ENCODE peak calls at places on chromosomes 4 and X, in six cellular contexts. One of them, this sample, is unnamed.

GRCh38 chr4:78749972-78750727 is 26.0 kb upstream of the BMP2K start:
- DNase-seq in heart right ventricle: no peak
- DNase-seq in Panc1: no peak
- DNase-seq in astrocyte of the spinal cord: no peak
- DNase-seq in AG10803: peak
- DNase-seq in mucosa of descending colon: no peak
- DNase-seq in this sample: peak

GRCh38 chr4:146095091-146095690 is 80.3 kb upstream of the LSM6 start:
- DNase-seq in astrocyte of the spinal cord: peak
- DNase-seq in Panc1: peak
- DNase-seq in mucosa of descending colon: no peak
- DNase-seq in AG10803: peak
- DNase-seq in heart right ventricle: peak
- DNase-seq in this sample: peak

GRCh38 chr4:75722417-75722816 is 2.0 kb upstream of the USO1 start:
- DNase-seq in AG10803: no peak
- DNase-seq in Panc1: no peak
- DNase-seq in heart right ventricle: no peak
- DNase-seq in mucosa of descending colon: no peak
- DNase-seq in astrocyte of the spinal cord: no peak
- DNase-seq in this sample: no peak

GRCh38 chr4:532588-533317 is 33.7 kb downstream of the PIGG start:
- DNase-seq in astrocyte of the spinal cord: no peak
- DNase-seq in heart right ventricle: no peak
- DNase-seq in Panc1: no peak
- DNase-seq in mucosa of descending colon: no peak
- DNase-seq in AG10803: no peak
- DNase-seq in this sample: no peak

GRCh38 chr4:16897991-16898827 is at the start of gene LDB2:
- DNase-seq in astrocyte of the spinal cord: peak
- DNase-seq in heart right ventricle: peak
- DNase-seq in mucosa of descending colon: peak
- DNase-seq in Panc1: no peak
- DNase-seq in AG10803: peak
- DNase-seq in this sample: peak

GRCh38 chrX:134171661-134172587 is 65.1 kb upstream of the CCDC160 start:
- DNase-seq in heart right ventricle: peak
- DNase-seq in AG10803: no peak
- DNase-seq in mucosa of descending colon: peak
- DNase-seq in Panc1: no peak
- DNase-seq in astrocyte of the spinal cord: no peak
- DNase-seq in this sample: peak

GRCh38 chrX:120446503-120446902 is 22.6 kb downstream of the LAMP2 start:
- DNase-seq in Panc1: no peak
- DNase-seq in astrocyte of the spinal cord: peak
- DNase-seq in heart right ventricle: no peak
- DNase-seq in AG10803: peak
- DNase-seq in mucosa of descending colon: no peak
- DNase-seq in this sample: peak

GRCh38 chrX:40189018-40189417 is 91.3 kb upstream of the BCOR start:
- DNase-seq in AG10803: peak
- DNase-seq in mucosa of descending colon: no peak
- DNase-seq in astrocyte of the spinal cord: no peak
- DNase-seq in heart right ventricle: no peak
- DNase-seq in Panc1: no peak
- DNase-seq in this sample: peak

GRCh38 chr4:113574636-113575103 is 186.9 kb downstream of the CAMK2D start:
- DNase-seq in AG10803: peak
- DNase-seq in heart right ventricle: no peak
- DNase-seq in mucosa of descending colon: no peak
- DNase-seq in astrocyte of the spinal cord: peak
- DNase-seq in Panc1: no peak
- DNase-seq in this sample: peak

GRCh38 chr4:3516836-3517730 is 15.1 kb downstream of the LRPAP1 start:
- DNase-seq in AG10803: no peak
- DNase-seq in heart right ventricle: no peak
- DNase-seq in astrocyte of the spinal cord: no peak
- DNase-seq in Panc1: no peak
- DNase-seq in mucosa of descending colon: peak
- DNase-seq in this sample: no peak

GRCh38 chr4:54217642-54218486 is 11.2 kb upstream of the PDGFRA start:
- DNase-seq in AG10803: peak
- DNase-seq in Panc1: peak
- DNase-seq in astrocyte of the spinal cord: peak
- DNase-seq in mucosa of descending colon: peak
- DNase-seq in heart right ventricle: peak
- DNase-seq in this sample: peak

GRCh38 chr4:6192245-6192644 is 8.1 kb downstream of the JAKMIP1 start:
- DNase-seq in AG10803: no peak
- DNase-seq in astrocyte of the spinal cord: no peak
- DNase-seq in mucosa of descending colon: no peak
- DNase-seq in heart right ventricle: no peak
- DNase-seq in Panc1: no peak
- DNase-seq in this sample: no peak

GRCh38 chr4:185318679-185319078 is 77.0 kb downstream of the LRP2BP start:
- DNase-seq in AG10803: no peak
- DNase-seq in mucosa of descending colon: no peak
- DNase-seq in astrocyte of the spinal cord: peak
- DNase-seq in Panc1: no peak
- DNase-seq in heart right ventricle: no peak
- DNase-seq in this sample: peak

GRCh38 chr4:185312699-185313098 is 83.0 kb downstream of the LRP2BP start:
- DNase-seq in Panc1: no peak
- DNase-seq in heart right ventricle: no peak
- DNase-seq in astrocyte of the spinal cord: no peak
- DNase-seq in mucosa of descending colon: no peak
- DNase-seq in AG10803: no peak
- DNase-seq in this sample: peak

GRCh38 chr4:185322805-185323204 is 72.9 kb downstream of the LRP2BP start:
- DNase-seq in heart right ventricle: no peak
- DNase-seq in Panc1: no peak
- DNase-seq in AG10803: no peak
- DNase-seq in mucosa of descending colon: no peak
- DNase-seq in astrocyte of the spinal cord: no peak
- DNase-seq in this sample: no peak

DNA sequence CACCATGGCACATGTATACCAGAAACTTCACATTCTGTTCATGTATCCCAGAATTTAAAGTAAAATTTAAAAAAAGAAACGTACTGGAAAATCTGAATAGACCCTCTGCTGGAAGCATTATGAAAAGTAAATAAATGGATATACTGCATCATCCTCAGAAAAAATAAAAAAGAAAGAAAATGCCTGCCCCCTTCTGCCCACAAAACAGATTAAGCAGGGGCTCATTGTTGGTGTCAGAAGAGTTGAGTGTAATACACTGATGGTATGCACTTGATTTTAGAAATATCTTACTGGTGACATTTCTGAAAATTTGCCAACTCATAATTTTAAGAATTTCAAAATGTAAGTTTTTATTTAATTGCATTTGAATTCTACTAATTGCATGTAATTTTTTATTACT is 77.8 kb downstream of the LRP2BP start:
- DNase-seq in Panc1: no peak
- DNase-seq in AG10803: no peak
- DNase-seq in heart right ventricle: no peak
- DNase-seq in mucosa of descending colon: no peak
- DNase-seq in astrocyte of the spinal cord: no peak
- DNase-seq in this sample: no peak
- H3K4me3 ChIP-seq in Panc1: no peak
- H3K4me3 ChIP-seq in AG10803: no peak
- H3K4me3 ChIP-seq in heart right ventricle: no peak
- H3K4me3 ChIP-seq in mucosa of descending colon: no peak
- H3K4me3 ChIP-seq in astrocyte of the spinal cord: no peak
- H3K4me3 ChIP-seq in this sample: no peak

GRCh38 chr4:67723949-67724348 is 23.0 kb upstream of the UBA6 start:
- DNase-seq in astrocyte of the spinal cord: no peak
- DNase-seq in AG10803: peak
- DNase-seq in heart right ventricle: no peak
- DNase-seq in Panc1: no peak
- DNase-seq in mucosa of descending colon: no peak
- DNase-seq in this sample: no peak
- TF ChIP-seq CTCF in astrocyte of the spinal cord: no peak
- TF ChIP-seq CTCF in AG10803: peak
- TF ChIP-seq CTCF in heart right ventricle: no peak
- TF ChIP-seq CTCF in Panc1: no peak
- TF ChIP-seq CTCF in mucosa of descending colon: no peak
- TF ChIP-seq CTCF in this sample: peak

GRCh38 chr4:7941111-7942018 is 1.7 kb upstream of the AFAP1 start:
- DNase-seq in AG10803: no peak
- DNase-seq in mucosa of descending colon: no peak
- DNase-seq in astrocyte of the spinal cord: no peak
- DNase-seq in Panc1: no peak
- DNase-seq in heart right ventricle: no peak
- DNase-seq in this sample: no peak

GRCh38 chr4:7942019-7942556 is 2.4 kb upstream of the AFAP1 start:
- DNase-seq in AG10803: no peak
- DNase-seq in Panc1: no peak
- DNase-seq in astrocyte of the spinal cord: no peak
- DNase-seq in heart right ventricle: no peak
- DNase-seq in mucosa of descending colon: no peak
- DNase-seq in this sample: no peak

GRCh38 chr4:7939377-7940108 is at the start of gene AFAP1:
- DNase-seq in Panc1: no peak
- DNase-seq in mucosa of descending colon: peak
- DNase-seq in AG10803: peak
- DNase-seq in heart right ventricle: peak
- DNase-seq in astrocyte of the spinal cord: peak
- DNase-seq in this sample: peak

GRCh38 chr4:7936963-7937362 is 2.7 kb downstream of the AFAP1 start:
- DNase-seq in heart right ventricle: no peak
- DNase-seq in AG10803: peak
- DNase-seq in mucosa of descending colon: no peak
- DNase-seq in Panc1: no peak
- DNase-seq in astrocyte of the spinal cord: no peak
- DNase-seq in this sample: peak

GRCh38 chr4:7938513-7939376 is 916 bp downstream of the AFAP1 start:
- DNase-seq in heart right ventricle: peak
- DNase-seq in AG10803: peak
- DNase-seq in mucosa of descending colon: peak
- DNase-seq in astrocyte of the spinal cord: peak
- DNase-seq in Panc1: no peak
- DNase-seq in this sample: peak
- H3K4me3 ChIP-seq in heart right ventricle: peak
- H3K4me3 ChIP-seq in AG10803: peak
- H3K4me3 ChIP-seq in mucosa of descending colon: peak
- H3K4me3 ChIP-seq in astrocyte of the spinal cord: peak
- H3K4me3 ChIP-seq in Panc1: peak
- H3K4me3 ChIP-seq in this sample: peak

DNA sequence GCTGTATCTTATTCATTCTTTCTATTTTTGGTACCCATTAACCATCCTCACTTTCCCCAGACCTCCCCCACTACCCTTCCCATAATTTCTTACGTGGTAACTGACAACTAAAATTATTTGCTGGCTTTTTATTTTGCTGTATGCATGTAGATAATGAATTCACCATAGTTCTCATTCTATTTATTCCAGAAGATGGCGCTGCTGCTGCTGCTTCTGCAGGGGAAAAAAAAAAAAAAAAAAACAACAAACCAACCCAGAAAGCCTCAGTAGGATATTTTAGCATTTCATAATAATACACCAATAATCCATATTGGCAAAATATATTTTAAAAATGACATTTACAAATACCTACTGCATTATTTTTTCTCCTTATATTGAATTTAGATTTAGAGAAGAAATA is 416.6 kb upstream of the MAGEB18 start:
- DNase-seq in AG10803: peak
- DNase-seq in heart right ventricle: no peak
- DNase-seq in Panc1: no peak
- DNase-seq in astrocyte of the spinal cord: peak
- DNase-seq in mucosa of descending colon: no peak
- DNase-seq in this sample: peak
- TF ChIP-seq CTCF in AG10803: peak
- TF ChIP-seq CTCF in heart right ventricle: peak
- TF ChIP-seq CTCF in Panc1: peak
- TF ChIP-seq CTCF in astrocyte of the spinal cord: peak
- TF ChIP-seq CTCF in mucosa of descending colon: no peak
- TF ChIP-seq CTCF in this sample: peak